ENCODE peak calls at places on chromosomes 16 and 17, in nine cellular contexts. Z is prostate gland; S is T follicular helper cell; P is KBM-7; V is kidney tubule cell; A is KG1; J is activated CD8-positive, alpha-beta T cell treated with anti-CD3 and anti-CD28 coated beads for 36 hours; G is NT2/D1; K is spleen. M is an unnamed sample.

GRCh38 chr16:27322858-27323780 is 9.3 kb downstream of the IL4R start:
- DNase-seq in Z (no peak), S (no peak), P (no peak), V (peak; percentile 63), A (no peak), J (no peak), G (no peak), K (peak; percentile 47), M (no peak)

GRCh38 chr17:82400830-82401229 is 17.3 kb upstream of the HEXD start:
- DNase-seq in Z (no peak), S (peak; percentile 10), P (peak; percentile 94), V (no peak), A (peak; percentile 73), J (peak; percentile 73), G (no peak), K (peak; percentile 93), M (peak; percentile 14)

GRCh38 chr17:58328195-58329034 is at the start of gene TSPOAP1:
- DNase-seq in Z (no peak), S (no peak), P (peak; percentile 98), V (no peak), A (peak; percentile 89), J (peak; percentile 94), G (no peak), K (peak; percentile 94), M (peak; percentile 52)

GRCh38 chr17:13334374-13334773 is 267.4 kb downstream of the HS3ST3A1 start:
- DNase-seq in Z (no peak), S (no peak), P (no peak), V (no peak), A (no peak), J (no peak), G (no peak), K (no peak), M (no peak)

GRCh38 chr17:77734371-77735050 is 224.0 kb upstream of the TNRC6C start:
- DNase-seq in Z (peak; percentile 42), S (no peak), P (peak; percentile 35), V (peak; percentile 15), A (no peak), J (no peak), G (no peak), K (no peak), M (no peak)

GRCh38 chr17:42917236-42917603 is 16.6 kb downstream of the G6PC1 start:
- DNase-seq in Z (no peak), S (no peak), P (no peak), V (peak; percentile 55), A (no peak), J (no peak), G (no peak), K (no peak), M (no peak)

GRCh38 chr16:79747688-79748087 is 147.2 kb upstream of the MAF start:
- DNase-seq in Z (no peak), S (no peak), P (no peak), V (no peak), A (no peak), J (no peak), G (no peak), K (no peak), M (no peak)

GRCh38 chr16:49641250-49641649 is 214.7 kb downstream of the ZNF423 start:
- DNase-seq in Z (no peak), S (no peak), P (no peak), V (no peak), A (no peak), J (no peak), G (no peak), K (peak; percentile 33), M (no peak)

GRCh38 chr16:1961651-1962067 is 2.3 kb downstream of the NDUFB10 start:
- DNase-seq in Z (no peak), S (no peak), P (peak; percentile 43), V (no peak), A (no peak), J (peak; percentile 52), G (no peak), K (peak; percentile 72), M (no peak)

GRCh38 chr17:30093463-30094147 is 23.0 kb upstream of the NSRP1 start:
- DNase-seq in Z (peak; percentile 15), S (no peak), P (peak; percentile 93), V (peak; percentile 71), A (peak; percentile 42), J (peak; percentile 58), G (peak; percentile 63), K (no peak), M (peak; percentile 21)

GRCh38 chr17:27649929-27650328 is 18.9 kb downstream of the LGALS9 start:
- DNase-seq in Z (peak; percentile 30), S (no peak), P (no peak), V (no peak), A (no peak), J (no peak), G (no peak), K (no peak), M (no peak)

GRCh38 chr17:81036128-81036891 is 1.4 kb downstream of the BAIAP2 start:
- DNase-seq in Z (no peak), S (no peak), P (no peak), V (peak; percentile 31), A (no peak), J (no peak), G (no peak), K (peak; percentile 77), M (no peak)

GRCh38 chr17:80861892-80862291 is 129.7 kb upstream of the CHMP6 start:
- DNase-seq in Z (peak; percentile 45), S (peak; percentile 25), P (no peak), V (peak; percentile 58), A (no peak), J (peak; percentile 70), G (no peak), K (peak; percentile 67), M (peak; percentile 17)

GRCh38 chr17:81509687-81510523 is 2.7 kb downstream of the ACTG1 start:
- DNase-seq in Z (no peak), S (no peak), P (peak; percentile 61), V (peak; percentile 29), A (no peak), J (no peak), G (no peak), K (no peak), M (peak; percentile 61)

GRCh38 chr17:17874478-17874877 is 37.7 kb upstream of the SREBF1 start:
- DNase-seq in Z (no peak), S (no peak), P (no peak), V (peak; percentile 67), A (no peak), J (no peak), G (no peak), K (no peak), M (no peak)

GRCh38 chr17:6460531-6461161 is 16.4 kb downstream of the PIMREG start:
- DNase-seq in Z (no peak), S (no peak), P (no peak), V (no peak), A (no peak), J (peak; percentile 25), G (no peak), K (peak; percentile 19), M (no peak)

GRCh38 chr17:46035112-46035818 is 36.2 kb downstream of the STH start:
- DNase-seq in Z (no peak), S (no peak), P (no peak), V (peak; percentile 44), A (no peak), J (peak; percentile 58), G (no peak), K (no peak), M (peak; percentile 12)

GRCh38 chr16:27228621-27229501 is 25.5 kb downstream of the KDM8 start:
- DNase-seq in Z (no peak), S (no peak), P (peak; percentile 73), V (no peak), A (no peak), J (no peak), G (no peak), K (peak; percentile 84), M (no peak)

M was measured in T-cell.